ENCODE peak calls at places on chromosomes 4 and X, in seven cellular contexts. One of them, this sample, is unnamed. For H3K27me3, the result is how much of the 10 kb centered on the place peaks cover.

GRCh38 chrX:7570432-7571009 is 272.4 kb upstream of the VCX start:
- DNase-seq in neuronal stem cell: no peak
- DNase-seq in heart right ventricle: no peak
- DNase-seq in CD4-positive, CD25-positive, alpha-beta regulatory T cell: no peak
- DNase-seq in right atrium auricular region: no peak
- DNase-seq in stomach: no peak
- DNase-seq in GM23338: no peak
- DNase-seq in this sample: no peak

GRCh38 chrX:140983730-140984129 is 18.7 kb upstream of the SPANXB1 start:
- DNase-seq in CD4-positive, CD25-positive, alpha-beta regulatory T cell: no peak
- DNase-seq in heart right ventricle: no peak
- DNase-seq in neuronal stem cell: no peak
- DNase-seq in right atrium auricular region: no peak
- DNase-seq in GM23338: no peak
- DNase-seq in stomach: no peak
- DNase-seq in this sample: no peak

GRCh38 chr4:184536070-184536880 is 61.9 kb upstream of the IRF2 start:
- DNase-seq in stomach: no peak
- DNase-seq in GM23338: peak
- DNase-seq in right atrium auricular region: no peak
- DNase-seq in CD4-positive, CD25-positive, alpha-beta regulatory T cell: no peak
- DNase-seq in neuronal stem cell: no peak
- DNase-seq in heart right ventricle: no peak
- DNase-seq in this sample: peak

GRCh38 chrX:72312311-72312940 is 6.7 kb upstream of the CITED1 start:
- DNase-seq in GM23338: no peak
- DNase-seq in right atrium auricular region: no peak
- DNase-seq in CD4-positive, CD25-positive, alpha-beta regulatory T cell: no peak
- DNase-seq in heart right ventricle: no peak
- DNase-seq in neuronal stem cell: no peak
- DNase-seq in stomach: no peak
- DNase-seq in this sample: no peak

GRCh38 chrX:54043696-54044125 is 562 bp downstream of the PHF8 start:
- DNase-seq in stomach: peak
- DNase-seq in right atrium auricular region: no peak
- DNase-seq in heart right ventricle: peak
- DNase-seq in GM23338: peak
- DNase-seq in neuronal stem cell: no peak
- DNase-seq in CD4-positive, CD25-positive, alpha-beta regulatory T cell: peak
- DNase-seq in this sample: peak

GRCh38 chrX:104913348-104913747 is 307.1 kb downstream of the TEX13A start:
- DNase-seq in right atrium auricular region: no peak
- DNase-seq in CD4-positive, CD25-positive, alpha-beta regulatory T cell: no peak
- DNase-seq in heart right ventricle: no peak
- DNase-seq in GM23338: peak
- DNase-seq in neuronal stem cell: peak
- DNase-seq in stomach: no peak
- DNase-seq in this sample: peak

GRCh38 chrX:45134303-45134702 is 66.4 kb downstream of the DIPK2B start:
- DNase-seq in right atrium auricular region: no peak
- DNase-seq in heart right ventricle: peak
- DNase-seq in GM23338: no peak
- DNase-seq in stomach: no peak
- DNase-seq in neuronal stem cell: no peak
- DNase-seq in CD4-positive, CD25-positive, alpha-beta regulatory T cell: no peak
- DNase-seq in this sample: no peak

GRCh38 chr4:183797041-183797444 is 108.1 kb upstream of the STOX2 start:
- DNase-seq in GM23338: peak
- DNase-seq in heart right ventricle: peak
- DNase-seq in stomach: peak
- DNase-seq in neuronal stem cell: peak
- DNase-seq in CD4-positive, CD25-positive, alpha-beta regulatory T cell: no peak
- DNase-seq in right atrium auricular region: no peak
- DNase-seq in this sample: peak

GRCh38 chrX:76453737-76454406 is 26.4 kb downstream of the MAGEE1 start:
- DNase-seq in neuronal stem cell: no peak
- DNase-seq in heart right ventricle: no peak
- DNase-seq in stomach: no peak
- DNase-seq in GM23338: peak
- DNase-seq in CD4-positive, CD25-positive, alpha-beta regulatory T cell: no peak
- DNase-seq in right atrium auricular region: no peak
- DNase-seq in this sample: no peak

GRCh38 chr4:128228021-128228571 is 59.5 kb downstream of the PGRMC2 start:
- DNase-seq in stomach: peak
- DNase-seq in neuronal stem cell: no peak
- DNase-seq in GM23338: no peak
- DNase-seq in CD4-positive, CD25-positive, alpha-beta regulatory T cell: no peak
- DNase-seq in heart right ventricle: no peak
- DNase-seq in right atrium auricular region: no peak
- DNase-seq in this sample: no peak

GRCh38 chrX:56733459-56734046 is 4.5 kb downstream of the NBDY start:
- DNase-seq in stomach: peak
- DNase-seq in heart right ventricle: no peak
- DNase-seq in CD4-positive, CD25-positive, alpha-beta regulatory T cell: peak
- DNase-seq in right atrium auricular region: peak
- DNase-seq in neuronal stem cell: no peak
- DNase-seq in GM23338: peak
- DNase-seq in this sample: peak

GRCh38 chr4:151471728-151472127 is 62.8 kb downstream of the FHIP1A start:
- DNase-seq in heart right ventricle: no peak
- DNase-seq in stomach: no peak
- DNase-seq in CD4-positive, CD25-positive, alpha-beta regulatory T cell: no peak
- DNase-seq in right atrium auricular region: no peak
- DNase-seq in neuronal stem cell: no peak
- DNase-seq in GM23338: no peak
- DNase-seq in this sample: no peak

GRCh38 chr4:182337366-182337765 is 94.2 kb downstream of the TENM3 start:
- DNase-seq in GM23338: no peak
- DNase-seq in CD4-positive, CD25-positive, alpha-beta regulatory T cell: no peak
- DNase-seq in neuronal stem cell: no peak
- DNase-seq in heart right ventricle: no peak
- DNase-seq in stomach: no peak
- DNase-seq in right atrium auricular region: no peak
- DNase-seq in this sample: no peak

GRCh38 chr4:1395941-1396805 is 10.1 kb downstream of the NKX1-1 start:
- DNase-seq in heart right ventricle: no peak
- DNase-seq in right atrium auricular region: no peak
- DNase-seq in CD4-positive, CD25-positive, alpha-beta regulatory T cell: no peak
- DNase-seq in neuronal stem cell: no peak
- DNase-seq in GM23338: no peak
- DNase-seq in stomach: no peak
- DNase-seq in this sample: no peak

GRCh38 chr4:45554423-45554822 is 569.4 kb downstream of the GABRG1 start:
- DNase-seq in neuronal stem cell: no peak
- DNase-seq in CD4-positive, CD25-positive, alpha-beta regulatory T cell: no peak
- DNase-seq in heart right ventricle: no peak
- DNase-seq in right atrium auricular region: no peak
- DNase-seq in stomach: no peak
- DNase-seq in GM23338: no peak
- DNase-seq in this sample: no peak

GRCh38 chr4:109554971-109555370 is 5.1 kb upstream of the MCUB start:
- DNase-seq in right atrium auricular region: no peak
- DNase-seq in GM23338: no peak
- DNase-seq in heart right ventricle: no peak
- DNase-seq in neuronal stem cell: no peak
- DNase-seq in CD4-positive, CD25-positive, alpha-beta regulatory T cell: no peak
- DNase-seq in stomach: no peak
- DNase-seq in this sample: no peak

GRCh38 chr4:1982124-1983052 is 26.4 kb downstream of the NELFA start:
- DNase-seq in heart right ventricle: no peak
- DNase-seq in neuronal stem cell: no peak
- DNase-seq in CD4-positive, CD25-positive, alpha-beta regulatory T cell: no peak
- DNase-seq in stomach: no peak
- DNase-seq in GM23338: no peak
- DNase-seq in right atrium auricular region: no peak
- DNase-seq in this sample: no peak

GRCh38 chr4:6990661-6991060 is 52.5 kb upstream of the TADA2B start:
- DNase-seq in heart right ventricle: no peak
- DNase-seq in right atrium auricular region: peak
- DNase-seq in neuronal stem cell: no peak
- DNase-seq in stomach: no peak
- DNase-seq in GM23338: no peak
- DNase-seq in CD4-positive, CD25-positive, alpha-beta regulatory T cell: no peak
- DNase-seq in this sample: no peak

GRCh38 chr4:182492456-182492855 is 249.3 kb downstream of the TENM3 start:
- DNase-seq in heart right ventricle: no peak
- DNase-seq in right atrium auricular region: no peak
- DNase-seq in neuronal stem cell: no peak
- DNase-seq in stomach: no peak
- DNase-seq in GM23338: no peak
- DNase-seq in CD4-positive, CD25-positive, alpha-beta regulatory T cell: no peak
- DNase-seq in this sample: no peak

GRCh38 chr4:53779025-53779424 is 187.7 kb upstream of the LNX1 start:
- DNase-seq in CD4-positive, CD25-positive, alpha-beta regulatory T cell: no peak
- DNase-seq in stomach: no peak
- DNase-seq in neuronal stem cell: no peak
- DNase-seq in GM23338: no peak
- DNase-seq in heart right ventricle: no peak
- DNase-seq in right atrium auricular region: no peak
- DNase-seq in this sample: no peak

GRCh38 chr4:157172011-157172410 is 48.5 kb upstream of the GRIA2 start:
- DNase-seq in neuronal stem cell: no peak
- DNase-seq in stomach: no peak
- DNase-seq in heart right ventricle: no peak
- DNase-seq in right atrium auricular region: no peak
- DNase-seq in CD4-positive, CD25-positive, alpha-beta regulatory T cell: no peak
- DNase-seq in GM23338: no peak
- DNase-seq in this sample: no peak

GRCh38 chrX:31228415-31228832 is 156.6 kb upstream of the FTHL17 start:
- DNase-seq in CD4-positive, CD25-positive, alpha-beta regulatory T cell: no peak
- DNase-seq in heart right ventricle: no peak
- DNase-seq in GM23338: no peak
- DNase-seq in neuronal stem cell: no peak
- DNase-seq in right atrium auricular region: peak
- DNase-seq in stomach: no peak
- DNase-seq in this sample: no peak

GRCh38 chr4:175779081-175779620 is 32.9 kb downstream of the GPM6A start:
- DNase-seq in GM23338: no peak
- DNase-seq in stomach: no peak
- DNase-seq in heart right ventricle: no peak
- DNase-seq in neuronal stem cell: no peak
- DNase-seq in right atrium auricular region: no peak
- DNase-seq in CD4-positive, CD25-positive, alpha-beta regulatory T cell: no peak
- DNase-seq in this sample: no peak

GRCh38 chrX:152844256-152844655 is 13.4 kb downstream of the NSDHL start:
- DNase-seq in neuronal stem cell: no peak
- DNase-seq in GM23338: no peak
- DNase-seq in right atrium auricular region: no peak
- DNase-seq in stomach: no peak
- DNase-seq in CD4-positive, CD25-positive, alpha-beta regulatory T cell: no peak
- DNase-seq in heart right ventricle: no peak
- DNase-seq in this sample: no peak
- H3K27me3 ChIP-seq in neuronal stem cell: under half
- H3K27me3 ChIP-seq in GM23338: under half
- H3K27me3 ChIP-seq in right atrium auricular region: under half
- H3K27me3 ChIP-seq in stomach: under half
- H3K27me3 ChIP-seq in CD4-positive, CD25-positive, alpha-beta regulatory T cell: under half
- H3K27me3 ChIP-seq in heart right ventricle: under half
- H3K27me3 ChIP-seq in this sample: under half

DNA sequence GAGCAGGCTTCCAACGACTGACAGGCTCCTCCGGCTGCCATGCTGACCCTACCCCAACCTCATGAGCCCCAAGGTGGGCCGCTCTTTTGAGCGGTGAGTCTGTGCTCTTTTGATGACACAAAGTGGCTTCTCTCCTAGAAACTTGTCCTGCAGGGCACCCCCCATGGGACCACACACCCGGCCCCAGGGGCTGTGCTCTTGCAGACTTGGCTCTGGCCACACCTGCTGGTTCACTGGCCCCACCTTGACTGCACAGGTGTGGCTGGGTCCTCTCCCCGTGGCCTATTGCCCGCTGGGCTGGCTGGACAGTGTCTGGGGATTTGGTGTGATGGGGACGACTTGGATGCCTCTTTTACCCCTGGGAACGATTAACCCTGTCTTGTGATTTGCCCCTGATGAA is 1.5 kb upstream of the CPZ start:
- DNase-seq in CD4-positive, CD25-positive, alpha-beta regulatory T cell: no peak
- DNase-seq in right atrium auricular region: no peak
- DNase-seq in neuronal stem cell: no peak
- DNase-seq in stomach: no peak
- DNase-seq in GM23338: no peak
- DNase-seq in heart right ventricle: no peak
- DNase-seq in this sample: no peak
- H3K27me3 ChIP-seq in CD4-positive, CD25-positive, alpha-beta regulatory T cell: under half
- H3K27me3 ChIP-seq in right atrium auricular region: under half
- H3K27me3 ChIP-seq in neuronal stem cell: half or more
- H3K27me3 ChIP-seq in stomach: half or more
- H3K27me3 ChIP-seq in GM23338: under half
- H3K27me3 ChIP-seq in heart right ventricle: half or more
- H3K27me3 ChIP-seq in this sample: under half

DNA sequence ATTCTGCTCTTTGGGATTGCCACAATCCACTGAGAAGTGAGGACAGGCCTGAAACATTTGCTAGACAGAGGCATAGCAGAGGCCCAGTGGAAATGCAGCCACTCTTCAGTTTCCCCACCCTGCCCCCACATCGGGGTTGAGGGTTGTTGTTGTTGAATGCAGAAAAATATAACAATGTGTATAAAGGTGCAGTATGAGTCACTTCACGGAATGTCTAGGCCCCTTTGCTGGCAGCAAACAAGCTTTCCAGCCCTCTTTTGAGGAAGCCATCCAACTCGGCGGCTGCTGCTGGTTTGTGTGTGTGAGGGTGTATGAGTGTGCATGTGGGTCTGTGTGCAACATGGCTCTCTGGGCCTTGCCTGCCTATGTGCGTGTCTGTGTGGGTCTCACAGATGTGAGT is 8.1 kb upstream of the ELF4 start:
- DNase-seq in right atrium auricular region: no peak
- DNase-seq in stomach: no peak
- DNase-seq in heart right ventricle: no peak
- DNase-seq in neuronal stem cell: no peak
- DNase-seq in CD4-positive, CD25-positive, alpha-beta regulatory T cell: no peak
- DNase-seq in GM23338: no peak
- DNase-seq in this sample: no peak
- H3K27me3 ChIP-seq in right atrium auricular region: under half
- H3K27me3 ChIP-seq in stomach: under half
- H3K27me3 ChIP-seq in heart right ventricle: under half
- H3K27me3 ChIP-seq in neuronal stem cell: under half
- H3K27me3 ChIP-seq in CD4-positive, CD25-positive, alpha-beta regulatory T cell: under half
- H3K27me3 ChIP-seq in GM23338: under half
- H3K27me3 ChIP-seq in this sample: under half

DNA sequence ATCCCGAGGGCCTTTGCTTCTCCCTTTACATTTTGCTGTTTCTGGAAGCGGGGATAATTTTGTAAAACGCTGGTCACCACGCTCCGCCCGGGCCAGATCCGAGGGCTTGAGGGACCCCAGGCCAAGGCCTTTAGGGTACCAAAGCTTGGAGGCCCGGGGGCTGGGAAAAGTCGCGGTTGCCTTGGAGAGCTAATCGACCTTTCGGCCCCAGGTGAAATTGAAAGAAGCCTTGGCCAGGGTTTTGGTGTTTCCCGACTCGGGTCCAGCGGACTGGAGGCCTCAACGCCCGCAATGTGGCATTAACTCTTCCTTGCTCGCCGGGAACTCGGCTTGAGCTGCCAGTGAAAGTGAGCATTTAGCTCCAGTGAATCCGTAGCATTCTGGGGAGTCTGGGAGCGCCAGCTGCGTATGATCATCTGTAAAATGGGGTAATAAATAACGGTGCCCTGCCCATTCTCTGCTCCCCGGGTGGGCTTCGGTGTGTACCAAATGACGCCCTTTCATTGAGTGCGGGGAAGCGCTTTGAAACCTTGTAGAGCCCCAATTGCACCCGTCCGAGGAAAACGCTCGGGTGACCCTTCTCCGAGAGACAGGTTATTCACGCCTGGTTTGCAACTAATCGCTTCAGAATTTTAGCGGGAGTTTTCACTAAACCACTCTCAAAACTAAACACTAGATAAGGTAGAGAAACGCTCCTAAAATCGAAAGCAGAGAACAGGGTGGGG is 4.4 kb downstream of the NKX3-2 start:
- DNase-seq in stomach: no peak
- DNase-seq in right atrium auricular region: no peak
- DNase-seq in GM23338: peak
- DNase-seq in CD4-positive, CD25-positive, alpha-beta regulatory T cell: no peak
- DNase-seq in heart right ventricle: no peak
- DNase-seq in neuronal stem cell: no peak
- DNase-seq in this sample: no peak
- H3K27me3 ChIP-seq in stomach: half or more
- H3K27me3 ChIP-seq in right atrium auricular region: half or more
- H3K27me3 ChIP-seq in GM23338: half or more
- H3K27me3 ChIP-seq in CD4-positive, CD25-positive, alpha-beta regulatory T cell: under half
- H3K27me3 ChIP-seq in heart right ventricle: half or more
- H3K27me3 ChIP-seq in neuronal stem cell: half or more
- H3K27me3 ChIP-seq in this sample: under half

This sample was measured in Caco-2.